ENCODE peak calls at places on chromosome 21, in nine cellular contexts. G is astrocyte, F is body of pancreas, N is thoracic aorta, P is RWPE1, Y is breast epithelium, Q is tibial nerve, R is IMR-90, T is BJ. H is an unnamed sample.

GRCh38 chr21:45715441-45715840 is 71.9 kb downstream of the PCBP3 start:
- DNase-seq in G (no peak), F (no peak), N (no peak), P (no peak), Y (no peak), Q (no peak), R (no peak), T (no peak), H (no peak)

GRCh38 chr21:45512626-45513002 is 29.6 kb downstream of the SLC19A1 start:
- DNase-seq in G (no peak), F (no peak), N (no peak), P (no peak), Y (no peak), Q (no peak), R (no peak), T (no peak), H (no peak)

GRCh38 chr21:45421846-45422775 is 17.1 kb downstream of the COL18A1 start:
- DNase-seq in G (no peak), F (peak), N (no peak), P (no peak), Y (no peak), Q (no peak), R (no peak), T (no peak), H (no peak)

GRCh38 chr21:29025328-29025713 is 853 bp downstream of the USP16 start:
- DNase-seq in G (peak), F (no peak), N (no peak), P (peak), Y (no peak), Q (no peak), R (peak), T (no peak), H (no peak)

GRCh38 chr21:31713973-31714740 is 17.8 kb downstream of the SCAF4 start:
- DNase-seq in G (peak), F (no peak), N (no peak), P (no peak), Y (no peak), Q (no peak), R (peak), T (no peak), H (no peak)

GRCh38 chr21:39863111-39863510 is 4.1 kb upstream of the PCP4 start:
- DNase-seq in G (peak), F (no peak), N (no peak), P (no peak), Y (no peak), Q (no peak), R (no peak), T (no peak), H (no peak)

GRCh38 chr21:32515869-32516268 is 69.5 kb downstream of the TCP10L start:
- DNase-seq in G (peak), F (no peak), N (no peak), P (no peak), Y (no peak), Q (no peak), R (peak), T (no peak), H (no peak)

GRCh38 chr21:45835301-45836267 is 146.0 kb upstream of the COL6A1 start:
- DNase-seq in G (no peak), F (no peak), N (no peak), P (no peak), Y (no peak), Q (no peak), R (no peak), T (no peak), H (no peak)

GRCh38 chr21:39134288-39134810 is 48.9 kb downstream of the PSMG1 start:
- DNase-seq in G (no peak), F (no peak), N (no peak), P (no peak), Y (no peak), Q (no peak), R (no peak), T (no peak), H (no peak)

GRCh38 chr21:32351428-32351827 is 41.4 kb downstream of the URB1 start:
- DNase-seq in G (no peak), F (no peak), N (no peak), P (peak), Y (no peak), Q (no peak), R (no peak), T (no peak), H (no peak)

GRCh38 chr21:36830041-36830440 is 131.1 kb downstream of the SIM2 start:
- DNase-seq in G (no peak), F (no peak), N (no peak), P (no peak), Y (no peak), Q (no peak), R (no peak), T (no peak), H (no peak)

GRCh38 chr21:39900491-39900890 is 33.3 kb downstream of the PCP4 start:
- DNase-seq in G (no peak), F (no peak), N (no peak), P (no peak), Y (no peak), Q (no peak), R (no peak), T (no peak), H (no peak)

GRCh38 chr21:17371470-17371869 is 141.4 kb upstream of the CXADR start:
- DNase-seq in G (peak), F (no peak), N (no peak), P (no peak), Y (no peak), Q (no peak), R (peak), T (peak), H (no peak)

GRCh38 chr21:45516071-45516670 is 26.1 kb downstream of the SLC19A1 start:
- DNase-seq in G (no peak), F (no peak), N (no peak), P (no peak), Y (no peak), Q (no peak), R (no peak), T (no peak), H (no peak)

GRCh38 chr21:32371913-32372314 is 20.9 kb downstream of the URB1 start:
- DNase-seq in G (peak), F (no peak), N (no peak), P (peak), Y (peak), Q (peak), R (peak), T (peak), H (peak)

GRCh38 chr21:44939532-44940115 is at the start of gene SLX9:
- DNase-seq in G (peak), F (peak), N (no peak), P (peak), Y (peak), Q (no peak), R (peak), T (no peak), H (peak)

DNA sequence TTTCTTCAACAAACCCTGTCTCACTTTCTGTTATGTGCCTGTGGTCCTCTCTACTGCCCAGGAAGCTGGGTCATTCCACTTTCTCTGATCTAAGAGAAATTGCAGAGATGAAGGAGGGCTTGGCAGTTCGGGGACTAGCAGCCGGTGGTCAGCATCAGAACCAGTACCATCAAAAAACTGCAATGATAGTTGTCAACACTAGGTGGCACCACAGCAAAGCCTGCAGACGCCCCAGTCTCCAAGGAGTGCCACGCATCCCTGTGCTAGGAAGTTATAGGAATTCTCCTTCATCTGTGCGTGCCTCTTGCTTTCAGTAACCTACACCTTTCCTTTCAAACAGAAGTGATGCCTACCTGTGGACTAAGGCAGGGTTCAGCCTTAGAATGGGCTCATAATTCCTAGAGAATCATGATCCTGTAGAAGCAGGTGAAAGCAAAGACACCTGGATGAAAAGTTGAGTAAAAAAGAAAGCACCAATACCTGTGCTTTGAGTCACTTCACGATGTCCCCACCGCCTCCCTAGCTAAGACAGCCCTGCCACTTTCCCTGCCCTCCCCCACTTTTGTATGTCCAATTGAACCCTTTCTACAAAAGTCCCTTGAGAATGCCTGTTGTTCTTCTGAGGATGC is 129.2 kb downstream of the ADAMTS1 start:
- DNase-seq in G (peak), F (peak), N (no peak), P (peak), Y (no peak), Q (peak), R (peak), T (no peak), H (no peak)
- TF ChIP-seq CTCF in G (peak), F (peak), N (peak), P (peak), Y (peak), Q (peak), R (peak), T (peak), H (peak)

DNA sequence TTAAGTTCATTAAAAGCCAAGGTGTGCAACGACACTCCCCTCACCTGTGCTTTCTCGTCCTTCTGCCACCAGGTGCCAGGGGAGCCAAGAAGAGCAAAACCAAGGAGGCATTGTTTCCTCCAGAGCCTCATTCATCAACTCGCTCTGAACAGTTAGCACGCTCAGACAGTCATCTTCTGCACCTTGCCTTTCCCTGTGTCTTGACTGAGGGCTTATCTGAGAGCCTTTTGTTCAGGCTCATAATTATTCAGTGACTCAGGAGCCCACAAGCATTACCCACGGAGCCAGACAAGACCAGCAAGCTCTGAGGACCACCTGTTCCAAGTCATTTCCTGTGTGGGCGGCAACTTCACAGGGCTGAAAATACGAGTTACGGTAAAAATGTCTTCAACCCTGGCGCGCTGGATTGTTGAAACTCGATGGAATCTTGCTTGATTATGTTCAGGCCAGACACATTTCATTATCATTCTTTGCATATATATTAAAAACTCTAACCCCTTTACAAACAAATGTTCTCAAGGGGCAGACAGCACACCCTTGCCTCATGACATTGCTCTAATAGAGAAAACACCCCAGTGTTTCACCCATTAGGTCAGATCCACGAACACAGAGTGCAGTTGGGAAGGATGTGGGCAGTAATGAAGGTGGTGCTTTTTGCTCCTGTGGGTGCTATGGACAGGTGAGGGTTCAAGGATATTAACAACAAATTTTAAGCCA is 89.7 kb upstream of the RUNX1 start:
- DNase-seq in G (peak), F (no peak), N (no peak), P (peak), Y (peak), Q (no peak), R (peak), T (no peak), H (no peak)
- TF ChIP-seq CTCF in G (no peak), F (no peak), N (no peak), P (no peak), Y (no peak), Q (no peak), R (no peak), T (no peak), H (no peak)

DNA sequence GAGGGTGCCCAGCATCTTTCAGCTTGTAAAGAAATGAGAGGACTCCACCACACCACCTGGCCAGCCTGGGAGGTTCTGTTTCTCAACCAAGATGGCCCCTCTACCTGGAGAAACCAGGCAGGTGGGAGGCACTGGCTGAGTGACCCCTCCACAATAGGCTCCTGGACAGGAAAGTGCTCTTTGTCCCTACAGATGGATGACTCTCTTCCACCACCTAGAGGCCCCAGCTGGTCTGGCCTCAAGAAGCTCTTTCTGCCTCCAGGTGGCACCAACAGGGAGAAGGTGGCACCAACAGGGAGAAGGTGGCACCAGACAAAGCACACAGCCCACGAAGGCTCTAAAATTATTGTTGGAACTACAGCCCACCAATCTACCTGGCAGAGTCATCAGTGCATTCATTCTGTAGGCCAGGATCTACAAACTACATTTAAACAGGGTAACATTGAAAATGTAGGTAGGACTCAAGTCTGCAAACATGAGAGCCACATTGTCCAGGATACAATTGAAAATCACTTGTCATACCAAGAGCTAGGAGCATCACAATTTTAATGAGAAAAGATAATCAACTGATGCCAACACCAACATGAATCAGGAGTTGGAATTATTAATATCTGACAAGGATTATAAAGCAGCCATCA is 14.4 kb downstream of the TMPRSS3 start:
- DNase-seq in G (peak), F (peak), N (no peak), P (peak), Y (peak), Q (no peak), R (peak), T (no peak), H (no peak)
- TF ChIP-seq CTCF in G (peak), F (peak), N (no peak), P (peak), Y (peak), Q (peak), R (peak), T (peak), H (peak)

DNA sequence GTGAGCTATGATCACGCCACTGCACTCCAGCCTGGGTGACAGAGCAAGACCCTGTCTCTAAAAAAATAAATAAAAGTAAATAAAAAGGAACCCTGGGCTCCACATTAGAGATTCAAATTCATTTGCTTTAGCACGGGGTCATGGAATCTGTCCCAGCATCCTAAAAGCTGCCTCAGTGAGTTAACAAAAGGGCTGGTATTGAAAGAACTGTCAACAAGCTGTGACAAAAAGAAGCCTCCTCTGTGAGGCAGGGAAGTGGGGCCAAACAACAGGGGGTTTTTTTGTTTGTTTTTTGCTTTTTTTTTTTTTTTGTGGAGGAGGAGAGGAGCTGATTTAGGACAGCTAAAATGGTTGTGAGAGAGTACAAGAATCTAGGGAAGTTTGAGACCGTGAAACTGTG is 115.7 kb downstream of the LIPI start:
- DNase-seq in G (no peak), F (no peak), N (no peak), P (no peak), Y (no peak), Q (no peak), R (no peak), T (no peak), H (no peak)
- TF ChIP-seq CTCF in G (no peak), F (no peak), N (no peak), P (no peak), Y (no peak), Q (no peak), R (no peak), T (no peak), H (no peak)

GRCh38 chr21:30629173-30629572 is 5.8 kb upstream of the KRTAP20-2 start:
- DNase-seq in G (no peak), F (no peak), N (no peak), P (no peak), Y (no peak), Q (peak), R (no peak), T (no peak), H (no peak)

GRCh38 chr21:30638686-30639085 is 3.7 kb downstream of the KRTAP20-2 start:
- DNase-seq in G (no peak), F (no peak), N (no peak), P (no peak), Y (no peak), Q (no peak), R (no peak), T (no peak), H (no peak)

GRCh38 chr21:30634906-30635305 is at the start of gene KRTAP20-2:
- DNase-seq in G (no peak), F (no peak), N (no peak), P (no peak), Y (no peak), Q (no peak), R (no peak), T (no peak), H (no peak)
- TF ChIP-seq CTCF in G (no peak), F (no peak), N (no peak), P (no peak), Y (no peak), Q (no peak), R (no peak), T (no peak), H (no peak)

DNA sequence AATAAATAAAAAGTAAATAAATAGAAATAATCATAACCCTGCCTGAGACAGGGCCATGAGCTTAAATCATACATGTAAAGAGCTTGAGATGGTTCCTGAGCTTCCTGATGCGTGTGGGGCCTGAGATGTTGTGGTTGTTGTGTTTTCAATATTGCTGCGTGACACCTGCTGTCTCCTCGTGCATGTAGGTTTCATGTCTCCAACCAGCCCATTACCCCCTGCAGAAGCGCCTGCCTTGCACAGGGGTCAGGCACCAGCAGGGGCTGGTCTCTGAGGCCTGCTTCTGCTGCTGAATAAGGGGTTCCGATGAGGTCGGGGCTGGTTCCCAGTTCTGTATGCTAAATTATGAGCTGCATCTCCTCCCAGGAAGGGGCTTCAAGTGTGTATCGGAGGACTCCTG is 15.9 kb downstream of the UMODL1 start:
- DNase-seq in G (no peak), F (no peak), N (no peak), P (no peak), Y (no peak), Q (no peak), R (no peak), T (no peak), H (no peak)
- TF ChIP-seq CTCF in G (no peak), F (no peak), N (no peak), P (no peak), Y (no peak), Q (no peak), R (no peak), T (no peak), H (no peak)

GRCh38 chr21:42833439-42833815 is 45.9 kb downstream of the WDR4 start:
- DNase-seq in G (no peak), F (no peak), N (no peak), P (no peak), Y (no peak), Q (no peak), R (peak), T (no peak), H (no peak)
- TF ChIP-seq CTCF in G (no peak), F (no peak), N (no peak), P (no peak), Y (no peak), Q (no peak), R (peak), T (no peak), H (no peak)

DNA sequence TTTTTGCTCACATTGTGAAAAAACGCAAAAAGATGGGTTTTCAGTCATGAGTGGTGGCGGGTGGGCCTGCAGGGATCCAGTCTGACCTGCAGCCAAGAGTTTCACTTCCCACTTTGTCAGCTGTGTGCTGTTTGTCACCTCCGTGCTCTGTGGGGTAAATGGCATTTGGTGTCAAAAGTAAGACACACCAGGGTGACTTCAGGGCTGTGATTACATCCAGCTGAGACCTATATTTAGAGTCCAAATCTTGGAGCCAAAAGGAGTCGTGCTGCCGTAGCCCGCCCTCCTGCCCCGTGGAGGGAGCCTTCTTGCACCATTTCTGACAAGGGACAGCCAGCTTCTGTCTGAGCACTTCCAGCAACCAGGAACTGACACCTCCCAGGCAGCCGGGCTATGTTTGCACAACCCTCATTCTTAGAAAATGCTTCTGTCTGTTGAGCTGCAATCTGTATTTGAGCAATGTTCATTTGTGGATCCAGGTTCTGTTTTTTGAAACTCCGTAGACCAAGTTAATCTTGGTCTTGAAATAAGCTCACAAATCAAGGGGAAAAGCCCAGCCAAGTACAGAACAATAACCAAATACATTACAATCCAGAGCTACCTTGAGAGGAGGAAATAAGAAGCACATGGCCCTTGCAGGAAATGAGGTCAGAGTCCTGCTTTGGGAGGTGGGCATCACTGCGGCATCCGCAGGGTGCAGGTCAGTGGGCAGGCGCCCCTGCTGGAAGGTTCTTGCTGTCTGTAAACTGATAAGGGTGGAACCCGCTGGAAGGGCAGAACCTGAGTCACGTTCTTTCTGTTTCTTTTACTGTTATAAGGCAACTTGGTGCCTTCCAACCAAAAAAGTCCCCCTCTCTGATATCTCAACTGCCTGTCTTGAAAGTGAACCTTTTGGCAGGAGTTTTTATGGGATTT is 14.4 kb downstream of the ABCG1 start:
- DNase-seq in G (no peak), F (peak), N (peak), P (no peak), Y (peak), Q (peak), R (peak), T (no peak), H (no peak)
- TF ChIP-seq CTCF in G (no peak), F (peak), N (peak), P (no peak), Y (no peak), Q (peak), R (peak), T (no peak), H (no peak)